ENCODE peak calls at places on chromosome 6, in ten cellular contexts. N is fibroblast of pulmonary artery; Q is central memory CD4-positive, alpha-beta T cell; I is brain microvascular endothelial cell; K is stimulated activated CD8-positive, alpha-beta memory T cell treated with anti-CD3 and anti-CD28 coated beads, Interleukin-12 subunit alpha, Interleukin-12 subunit beta, amount 100 ng/mL, for 1 hour; H is right cardiac atrium; A is NCI-H69; R is naive thymus-derived CD8-positive, alpha-beta T cell; V is aorta; W is NCI-H2081. G is an unnamed sample.

GRCh38 chr6:160000280-160000704 is 31.4 kb downstream of the IGF2R start:
- DNase-seq in H (no peak), K (no peak), Q (no peak), W (no peak), A (no peak), V (no peak), R (no peak), N (no peak), I (no peak), G (no peak)

GRCh38 chr6:44225579-44226325 is 2.4 kb downstream of the SLC29A1 start:
- DNase-seq in N (no peak), H (peak; percentile 44), W (peak; percentile 40), I (no peak), Q (no peak), A (peak; percentile 43), R (no peak), V (peak; percentile 59), K (no peak), G (no peak)

GRCh38 chr6:127457444-127458064 is 1.6 kb downstream of the KIAA0408 start:
- DNase-seq in N (peak; percentile 93), K (no peak), A (no peak), H (no peak), W (no peak), R (no peak), V (no peak), Q (no peak), I (peak; percentile 27), G (no peak)

GRCh38 chr6:42017021-42017643 is 33.2 kb upstream of the TAF8 start:
- DNase-seq in Q (no peak), R (no peak), K (no peak), H (no peak), V (no peak), I (peak; percentile 88), W (no peak), N (peak; percentile 80), A (no peak), G (no peak)

GRCh38 chr6:105867280-105867679 is 218.9 kb upstream of the PRDM1 start:
- DNase-seq in K (no peak), N (no peak), W (no peak), Q (no peak), R (no peak), I (no peak), A (no peak), H (no peak), V (no peak), G (no peak)

GRCh38 chr6:108581237-108581931 is 20.7 kb downstream of the FOXO3 start:
- DNase-seq in H (no peak), W (no peak), N (peak; percentile 95), A (peak; percentile 74), I (no peak), R (no peak), V (no peak), K (no peak), Q (peak; percentile 15), G (no peak)

GRCh38 chr6:28446818-28447511 is 3.7 kb upstream of the ZSCAN23 start:
- DNase-seq in H (no peak), K (no peak), N (peak; percentile 3), I (peak; percentile 3), R (no peak), A (peak; percentile 24), V (no peak), Q (no peak), W (peak; percentile 3), G (no peak)

GRCh38 chr6:7467007-7467897 is 74.2 kb upstream of the DSP start:
- DNase-seq in N (peak; percentile 39), W (no peak), H (peak; percentile 58), I (peak; percentile 67), K (no peak), V (no peak), A (no peak), Q (no peak), R (no peak), G (no peak)

GRCh38 chr6:166635146-166635545 is 8.1 kb upstream of the RPS6KA2 start:
- DNase-seq in K (no peak), I (no peak), H (no peak), R (no peak), Q (no peak), W (no peak), N (no peak), V (no peak), A (no peak), G (peak; percentile 62)

GRCh38 chr6:50821431-50822077 is 2.9 kb downstream of the TFAP2B start:
- DNase-seq in V (no peak), Q (no peak), H (no peak), R (no peak), N (no peak), K (no peak), W (no peak), I (no peak), A (peak; percentile 73), G (no peak)

GRCh38 chr6:32195652-32195901 is 3.1 kb upstream of the GPSM3 start:
- DNase-seq in R (peak; percentile 96), H (peak; percentile 100), I (peak; percentile 100), A (peak; percentile 100), Q (peak; percentile 99), V (peak; percentile 100), K (peak; percentile 100), W (peak; percentile 99), N (peak; percentile 100), G (peak; percentile 100)

GRCh38 chr6:116355796-116356195 is 15.0 kb upstream of the DSE start:
- DNase-seq in Q (no peak), N (no peak), A (no peak), V (no peak), W (no peak), R (no peak), I (no peak), H (no peak), K (no peak), G (no peak)

GRCh38 chr6:168326294-168327261 is 7.0 kb upstream of the DACT2 start:
- DNase-seq in R (no peak), A (no peak), H (peak; percentile 66), V (no peak), Q (no peak), I (peak; percentile 33), K (no peak), W (no peak), N (peak; percentile 95), G (no peak)

GRCh38 chr6:150119256-150119655 is 23.6 kb upstream of the PPP1R14C start:
- DNase-seq in H (no peak), K (no peak), A (peak; percentile 92), V (no peak), I (no peak), N (peak; percentile 22), Q (no peak), R (no peak), W (peak; percentile 39), G (peak; percentile 33)

GRCh38 chr6:36838896-36839818 is at the start of gene CPNE5:
- DNase-seq in H (peak; percentile 81), I (no peak), V (no peak), A (peak; percentile 69), Q (no peak), R (no peak), N (no peak), K (no peak), W (no peak), G (no peak)

GRCh38 chr6:3946779-3947178 is 97.6 kb downstream of the FAM50B start:
- DNase-seq in N (no peak), V (no peak), K (no peak), W (no peak), H (no peak), A (no peak), I (no peak), R (no peak), Q (no peak), G (no peak)

GRCh38 chr6:135306740-135307420 is 125.8 kb downstream of the MYB start:
- DNase-seq in V (no peak), R (no peak), W (no peak), H (no peak), Q (no peak), N (no peak), I (no peak), K (no peak), A (no peak), G (no peak)

GRCh38 chr6:73519943-73520687 is 717 bp downstream of the EEF1A1 start:
- DNase-seq in A (peak; percentile 70), N (peak; percentile 83), R (peak; percentile 79), Q (peak; percentile 74), I (peak; percentile 77), W (peak; percentile 50), V (peak; percentile 93), K (peak; percentile 67), H (peak; percentile 92), G (peak; percentile 92)

GRCh38 chr6:130366011-130366963 is at the start of gene TMEM200A:
- DNase-seq in A (peak; percentile 31), Q (peak; percentile 9), W (no peak), V (peak; percentile 82), N (peak; percentile 55), R (no peak), H (peak; percentile 48), K (no peak), I (peak; percentile 48), G (peak; percentile 77)

GRCh38 chr6:53605543-53606235 is 59.9 kb downstream of the KLHL31 start:
- DNase-seq in A (no peak), I (no peak), R (no peak), K (no peak), V (no peak), H (no peak), W (no peak), N (no peak), Q (no peak), G (no peak)

GRCh38 chr6:309947-310346 is 17.7 kb downstream of the DUSP22 start:
- DNase-seq in H (no peak), N (no peak), K (no peak), A (no peak), V (no peak), W (no peak), I (no peak), R (no peak), Q (no peak), G (no peak)

GRCh38 chr6:118791499-118791898 is 102.5 kb upstream of the ASF1A start:
- DNase-seq in W (no peak), A (no peak), H (no peak), N (no peak), Q (no peak), I (no peak), K (no peak), V (no peak), R (no peak), G (no peak)

GRCh38 chr6:38436726-38437465 is 202.8 kb downstream of the BTBD9 start:
- DNase-seq in K (no peak), W (no peak), I (peak; percentile 28), R (no peak), V (no peak), N (peak; percentile 65), H (no peak), Q (no peak), A (peak; percentile 69), G (no peak)